ENCODE peak calls at places on chromosome 1, in four cellular contexts. S, Z, M and V are unnamed samples.

GRCh38 chr1:233163696-233164095 is 131.8 kb downstream of the PCNX2 start:
- DNase-seq in S (no peak), Z (no peak), M (no peak), V (no peak)

GRCh38 chr1:41791667-41792484 is 126.8 kb downstream of the HIVEP3 start:
- DNase-seq in S (no peak), Z (no peak), M (no peak), V (no peak)

GRCh38 chr1:59498640-59499039 is 201.7 kb downstream of the FGGY start:
- DNase-seq in S (peak; percentile 67), Z (no peak), M (no peak), V (no peak)

GRCh38 chr1:54949971-54950360 is 30.5 kb upstream of the TMEM61 start:
- DNase-seq in S (peak; percentile 21), Z (no peak), M (no peak), V (no peak)

GRCh38 chr1:55718758-55719671 is 503.9 kb upstream of the USP24 start:
- DNase-seq in S (peak; percentile 100), Z (peak; percentile 54), M (no peak), V (peak; percentile 84)

GRCh38 chr1:203781962-203782361 is 13.5 kb upstream of the ZBED6 start:
- DNase-seq in S (no peak), Z (no peak), M (no peak), V (no peak)

GRCh38 chr1:167798951-167799350 is 77.2 kb downstream of the MPZL1 start:
- DNase-seq in S (no peak), Z (no peak), M (no peak), V (no peak)

GRCh38 chr1:181635108-181635507 is 151.8 kb downstream of the CACNA1E start:
- DNase-seq in S (no peak), Z (no peak), M (no peak), V (no peak)

GRCh38 chr1:28259935-28260802 is 851 bp downstream of the SESN2 start:
- DNase-seq in S (peak; percentile 93), Z (peak; percentile 73), M (peak; percentile 52), V (peak; percentile 93)

GRCh38 chr1:12341667-12342066 is 111.8 kb downstream of the VPS13D start:
- DNase-seq in S (no peak), Z (no peak), M (no peak), V (no peak)

GRCh38 chr1:24540906-24541710 is 14.8 kb upstream of the NCMAP start:
- DNase-seq in S (peak; percentile 67), Z (no peak), M (no peak), V (no peak)

GRCh38 chr1:12677565-12677964 is 33.7 kb downstream of the AADACL4 start:
- DNase-seq in S (no peak), Z (peak; percentile 62), M (no peak), V (no peak)

GRCh38 chr1:46547481-46548383 is 3.7 kb downstream of the KNCN start:
- DNase-seq in S (peak; percentile 44), Z (no peak), M (peak; percentile 54), V (no peak)
- TF ChIP-seq CTCF in S (peak; percentile 49), Z (peak; percentile 29), M (peak; percentile 68), V (no peak)

DNA sequence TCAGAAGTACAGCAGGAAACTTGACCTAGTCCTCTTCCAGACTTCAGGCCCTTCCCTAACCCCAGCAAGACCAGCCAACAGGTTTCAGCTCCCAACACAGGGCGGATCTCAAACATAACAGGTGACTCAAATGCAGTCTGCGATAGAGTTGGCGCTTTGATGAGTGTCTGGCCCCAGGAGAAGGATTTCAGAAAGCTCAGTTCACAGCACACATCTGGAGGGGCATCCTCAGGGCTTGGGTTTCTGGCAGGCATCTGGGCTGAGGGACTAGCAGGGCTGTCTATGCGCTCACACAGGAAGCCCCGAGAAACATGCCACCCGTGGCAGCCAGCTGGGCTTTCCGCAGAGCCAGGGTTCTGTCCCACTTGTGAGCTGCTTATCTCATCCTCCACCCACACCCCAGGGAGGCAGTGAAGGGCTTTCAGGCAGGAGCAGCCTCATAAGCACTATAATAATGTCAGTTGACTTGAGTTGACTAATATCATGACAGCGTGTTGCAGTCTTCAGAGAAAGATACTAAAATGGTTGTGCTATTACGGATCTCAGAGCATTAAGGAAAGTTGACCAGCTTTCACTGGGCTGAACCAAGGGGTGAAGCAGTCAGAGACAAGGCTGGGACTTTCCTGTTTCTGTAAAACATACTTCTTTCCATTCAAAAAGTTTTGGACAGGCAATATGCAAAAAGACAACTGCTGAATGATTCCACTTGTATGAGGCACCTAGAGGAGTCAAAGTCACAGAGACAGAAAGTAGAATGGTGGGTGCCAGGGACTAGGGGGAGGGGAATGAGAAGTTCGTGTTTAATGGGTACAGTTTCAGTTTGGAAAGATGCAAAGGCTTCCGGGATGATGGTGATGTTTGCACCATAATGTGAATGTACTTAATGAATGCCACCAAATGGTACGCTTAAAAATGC is 233.0 kb upstream of the IRF2BP2 start:
- DNase-seq in S (peak; percentile 45), Z (no peak), M (peak; percentile 74), V (peak; percentile 82)
- TF ChIP-seq CTCF in S (no peak), Z (no peak), M (peak; percentile 4), V (no peak)

DNA sequence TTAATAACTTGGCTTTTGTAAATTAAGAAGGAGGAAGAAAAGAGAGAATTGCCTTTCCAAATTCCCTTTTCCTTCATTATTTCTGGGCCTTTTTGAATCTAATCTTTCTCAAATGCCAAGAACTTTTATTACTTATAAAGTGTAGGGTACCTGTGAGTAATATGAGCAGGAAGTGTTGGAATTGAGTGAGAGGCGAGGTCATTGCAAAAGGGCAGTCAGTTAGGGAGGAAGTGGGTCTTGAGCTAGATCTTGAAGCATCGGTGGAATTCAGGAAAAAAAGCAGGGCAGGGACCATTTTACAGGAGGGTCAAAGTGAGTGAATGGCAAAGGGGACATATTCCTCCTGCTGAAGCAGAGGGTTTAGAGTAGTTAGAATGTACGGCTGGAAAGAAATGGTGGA is 23.4 kb downstream of the DDI2 start:
- DNase-seq in S (no peak), Z (no peak), M (no peak), V (no peak)
- TF ChIP-seq CTCF in S (no peak), Z (no peak), M (no peak), V (no peak)

GRCh38 chr1:68811806-68812205 is 314.9 kb upstream of the DEPDC1 start:
- DNase-seq in S (no peak), Z (no peak), M (no peak), V (no peak)
- TF ChIP-seq CTCF in S (no peak), Z (no peak), M (no peak), V (no peak)

GRCh38 chr1:92701147-92701546 is 83.8 kb downstream of the EVI5 start:
- DNase-seq in S (peak; percentile 32), Z (no peak), M (no peak), V (no peak)
- TF ChIP-seq CTCF in S (no peak), Z (no peak), M (no peak), V (no peak)